ENCODE peak calls at places on chromosomes 6 and 20, in five cellular contexts. One of them, this sample, is unnamed.
A peak's percentile ranks its signal among the peaks of the same experiment; 100 is the strongest.

GRCh38 chr6:36851149-36851614 is 11.9 kb upstream of the CPNE5 start:
- DNase-seq in tibial artery: peak; percentile 68
- DNase-seq in psoas muscle: no peak
- DNase-seq in HCT116: peak; percentile 37
- DNase-seq in left ventricle myocardium inferior: no peak
- DNase-seq in this sample: no peak

GRCh38 chr20:50701055-50701963 is 10.0 kb upstream of the RIPOR3 start:
- DNase-seq in left ventricle myocardium inferior: no peak
- DNase-seq in HCT116: no peak
- DNase-seq in tibial artery: no peak
- DNase-seq in psoas muscle: no peak
- DNase-seq in this sample: no peak

GRCh38 chr6:41668968-41669367 is 30.7 kb downstream of the MDFI start:
- DNase-seq in tibial artery: no peak
- DNase-seq in HCT116: no peak
- DNase-seq in psoas muscle: no peak
- DNase-seq in left ventricle myocardium inferior: no peak
- DNase-seq in this sample: no peak

GRCh38 chr6:134510920-134511319 is 193.0 kb upstream of the SGK1 start:
- DNase-seq in psoas muscle: no peak
- DNase-seq in tibial artery: no peak
- DNase-seq in HCT116: no peak
- DNase-seq in left ventricle myocardium inferior: no peak
- DNase-seq in this sample: no peak

GRCh38 chr6:37566209-37566859 is 66.6 kb upstream of the CCDC167 start:
- DNase-seq in tibial artery: no peak
- DNase-seq in HCT116: no peak
- DNase-seq in left ventricle myocardium inferior: peak; percentile 47
- DNase-seq in psoas muscle: peak; percentile 65
- DNase-seq in this sample: no peak

GRCh38 chr20:40073535-40074111 is 615.4 kb downstream of the MAFB start:
- DNase-seq in psoas muscle: no peak
- DNase-seq in HCT116: no peak
- DNase-seq in tibial artery: no peak
- DNase-seq in left ventricle myocardium inferior: no peak
- DNase-seq in this sample: no peak

GRCh38 chr6:41469951-41470340 is 76.2 kb upstream of the FOXP4 start:
- DNase-seq in tibial artery: no peak
- DNase-seq in psoas muscle: no peak
- DNase-seq in HCT116: no peak
- DNase-seq in left ventricle myocardium inferior: no peak
- DNase-seq in this sample: no peak

GRCh38 chr20:10171864-10172751 is 46.5 kb upstream of the SNAP25 start:
- DNase-seq in left ventricle myocardium inferior: no peak
- DNase-seq in psoas muscle: peak; percentile 40
- DNase-seq in HCT116: no peak
- DNase-seq in tibial artery: peak; percentile 73
- DNase-seq in this sample: peak; percentile 11

GRCh38 chr6:38180586-38180985 is 361.1 kb downstream of the ZFAND3 start:
- DNase-seq in left ventricle myocardium inferior: no peak
- DNase-seq in HCT116: no peak
- DNase-seq in psoas muscle: no peak
- DNase-seq in tibial artery: no peak
- DNase-seq in this sample: no peak

GRCh38 chr20:41304413-41305079 is 13.0 kb downstream of the ZHX3 start:
- DNase-seq in psoas muscle: no peak
- DNase-seq in left ventricle myocardium inferior: no peak
- DNase-seq in tibial artery: no peak
- DNase-seq in HCT116: no peak
- DNase-seq in this sample: no peak

GRCh38 chr20:58810116-58810878 is 40.4 kb downstream of the GNAS-AS1 start:
- DNase-seq in tibial artery: no peak
- DNase-seq in HCT116: peak; percentile 1
- DNase-seq in left ventricle myocardium inferior: no peak
- DNase-seq in psoas muscle: no peak
- DNase-seq in this sample: no peak

GRCh38 chr20:36079486-36079885 is 75.1 kb upstream of the EPB41L1 start:
- DNase-seq in left ventricle myocardium inferior: no peak
- DNase-seq in HCT116: no peak
- DNase-seq in tibial artery: no peak
- DNase-seq in psoas muscle: no peak
- DNase-seq in this sample: no peak

GRCh38 chr6:154661751-154662150 is 71.5 kb upstream of the SCAF8 start:
- DNase-seq in HCT116: no peak
- DNase-seq in left ventricle myocardium inferior: no peak
- DNase-seq in psoas muscle: no peak
- DNase-seq in tibial artery: no peak
- DNase-seq in this sample: no peak
- H3K4me3 ChIP-seq in HCT116: no peak overlapping the region
- H3K4me3 ChIP-seq in left ventricle myocardium inferior: no peak overlapping the region
- H3K4me3 ChIP-seq in psoas muscle: no peak overlapping the region
- H3K4me3 ChIP-seq in tibial artery: no peak overlapping the region
- H3K4me3 ChIP-seq in this sample: no peak overlapping the region

DNA sequence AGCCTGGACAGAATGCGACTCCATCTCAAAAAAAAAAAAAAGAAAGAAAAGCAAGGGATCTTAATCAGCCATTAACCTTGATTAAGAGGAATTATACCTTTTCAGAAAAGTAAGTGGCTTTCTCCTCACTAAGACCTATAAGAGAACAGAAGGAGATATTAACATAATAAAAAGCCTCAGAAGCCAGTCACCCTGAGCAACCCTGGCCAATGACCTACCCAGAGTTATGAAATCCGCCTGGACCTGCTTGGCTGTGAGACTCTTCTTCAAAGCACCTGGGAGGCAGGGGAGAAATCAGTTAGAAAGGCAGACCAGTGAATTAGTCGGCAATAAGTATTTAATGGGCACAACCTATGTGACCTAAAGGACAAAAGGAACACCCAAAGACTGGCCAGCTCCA is 32.7 kb upstream of the C20orf203 start:
- DNase-seq in psoas muscle: no peak
- DNase-seq in HCT116: no peak
- DNase-seq in tibial artery: no peak
- DNase-seq in left ventricle myocardium inferior: no peak
- DNase-seq in this sample: no peak
- TF ChIP-seq CTCF in psoas muscle: no peak
- TF ChIP-seq CTCF in HCT116: no peak
- TF ChIP-seq CTCF in tibial artery: no peak
- TF ChIP-seq CTCF in left ventricle myocardium inferior: no peak
- TF ChIP-seq CTCF in this sample: no peak

DNA sequence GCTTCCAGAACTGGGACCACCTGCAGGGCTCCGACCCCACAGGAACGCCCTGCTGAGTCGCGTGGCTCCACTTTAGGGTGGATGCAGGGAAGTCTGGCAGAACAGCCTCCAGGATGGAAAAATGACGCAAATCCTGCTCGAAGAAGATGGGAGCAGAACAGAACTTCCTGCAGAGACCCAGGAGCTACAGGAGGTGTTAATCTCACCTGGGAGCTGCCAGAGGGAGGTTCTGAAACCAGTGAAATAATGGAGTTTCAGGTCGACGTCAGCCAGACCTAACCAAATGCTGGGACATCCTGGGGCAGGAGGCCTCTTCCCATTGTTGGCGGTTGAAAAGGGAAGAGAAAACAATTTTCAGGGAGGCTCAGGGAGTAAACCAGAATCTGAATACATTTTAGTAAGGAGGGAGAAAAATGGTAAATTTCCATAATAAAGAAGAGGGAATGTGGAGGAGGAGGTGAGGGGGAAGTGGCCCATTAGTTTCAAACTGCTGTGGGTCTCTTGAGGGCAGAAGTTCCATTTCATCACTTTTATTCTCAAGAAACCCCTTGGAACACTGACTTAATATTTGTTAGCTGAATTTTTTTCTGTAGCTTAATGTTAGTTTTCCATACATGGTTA is 558.4 kb upstream of the CDH4 start:
- DNase-seq in left ventricle myocardium inferior: no peak
- DNase-seq in HCT116: no peak
- DNase-seq in tibial artery: no peak
- DNase-seq in psoas muscle: no peak
- DNase-seq in this sample: no peak
- H3K4me3 ChIP-seq in left ventricle myocardium inferior: no peak overlapping the region
- H3K4me3 ChIP-seq in HCT116: no peak overlapping the region
- H3K4me3 ChIP-seq in tibial artery: no peak overlapping the region
- H3K4me3 ChIP-seq in psoas muscle: no peak overlapping the region
- H3K4me3 ChIP-seq in this sample: no peak overlapping the region

GRCh38 chr6:617485-618100 is 39.3 kb downstream of the HUS1B start:
- DNase-seq in tibial artery: no peak
- DNase-seq in HCT116: no peak
- DNase-seq in left ventricle myocardium inferior: no peak
- DNase-seq in psoas muscle: no peak
- DNase-seq in this sample: no peak
- TF ChIP-seq CTCF in tibial artery: no peak
- TF ChIP-seq CTCF in HCT116: peak; percentile 34
- TF ChIP-seq CTCF in left ventricle myocardium inferior: no peak
- TF ChIP-seq CTCF in psoas muscle: peak; percentile 31
- TF ChIP-seq CTCF in this sample: no peak

DNA sequence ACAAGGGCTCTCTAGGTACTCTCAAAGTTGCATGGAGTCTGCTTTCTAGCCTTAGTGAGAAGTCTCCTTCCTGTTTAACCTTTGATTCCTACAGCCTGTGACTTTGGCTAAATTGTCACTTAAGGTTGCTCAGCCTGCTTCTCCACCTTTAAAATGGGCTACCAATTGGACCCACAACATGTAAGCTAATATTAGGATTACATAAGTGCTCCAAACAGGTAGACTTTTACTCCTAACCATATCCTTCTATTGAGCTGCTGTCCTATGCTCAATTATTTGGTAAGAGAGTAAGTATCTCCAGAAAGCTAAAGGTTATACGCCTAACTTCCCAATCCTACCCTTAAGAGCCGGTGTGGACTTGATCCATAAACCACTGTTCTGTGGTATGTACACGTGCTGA is 2.9 kb downstream of the PCNA start:
- DNase-seq in HCT116: no peak
- DNase-seq in left ventricle myocardium inferior: no peak
- DNase-seq in tibial artery: no peak
- DNase-seq in psoas muscle: no peak
- DNase-seq in this sample: no peak
- H3K4me3 ChIP-seq in HCT116: no peak overlapping the region
- H3K4me3 ChIP-seq in left ventricle myocardium inferior: no peak overlapping the region
- H3K4me3 ChIP-seq in tibial artery: no peak overlapping the region
- H3K4me3 ChIP-seq in psoas muscle: no peak overlapping the region
- H3K4me3 ChIP-seq in this sample: no peak overlapping the region

DNA sequence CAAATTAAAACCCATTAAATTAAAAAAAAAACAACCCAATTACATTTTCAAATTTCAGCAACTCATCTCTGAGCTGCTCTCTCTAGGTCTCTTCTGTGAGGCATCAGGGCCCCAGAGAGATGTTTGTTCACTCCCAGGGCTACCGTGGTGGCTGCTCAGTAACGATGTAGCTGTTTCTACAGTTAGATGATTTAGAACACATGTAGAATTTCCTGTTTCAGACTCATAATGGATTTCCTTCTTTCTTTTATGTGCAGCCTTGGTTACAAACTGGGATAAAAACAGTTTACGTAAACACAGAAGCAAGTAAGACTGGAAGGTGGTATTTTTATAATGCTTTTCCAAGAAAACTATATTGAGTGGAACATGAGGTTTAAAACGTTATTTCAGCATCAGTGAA is 116.1 kb upstream of the CCN2 start:
- DNase-seq in HCT116: no peak
- DNase-seq in psoas muscle: no peak
- DNase-seq in tibial artery: no peak
- DNase-seq in left ventricle myocardium inferior: no peak
- DNase-seq in this sample: no peak
- TF ChIP-seq CTCF in HCT116: no peak
- TF ChIP-seq CTCF in psoas muscle: no peak
- TF ChIP-seq CTCF in tibial artery: no peak
- TF ChIP-seq CTCF in left ventricle myocardium inferior: no peak
- TF ChIP-seq CTCF in this sample: no peak

GRCh38 chr20:61300293-61300692 is 48.2 kb downstream of the CDH4 start:
- DNase-seq in left ventricle myocardium inferior: no peak
- DNase-seq in HCT116: no peak
- DNase-seq in psoas muscle: no peak
- DNase-seq in tibial artery: no peak
- DNase-seq in this sample: no peak
- H3K4me3 ChIP-seq in left ventricle myocardium inferior: no peak overlapping the region
- H3K4me3 ChIP-seq in HCT116: no peak overlapping the region
- H3K4me3 ChIP-seq in psoas muscle: no peak overlapping the region
- H3K4me3 ChIP-seq in tibial artery: no peak overlapping the region
- H3K4me3 ChIP-seq in this sample: no peak overlapping the region

This sample was measured in thoracic aorta.